ENCODE peak calls at places on chromosomes 4 and X, in five cellular contexts. Z is left lung, A is hepatocyte, F is fibroblast of lung, L is breast epithelium. C is an unnamed sample.

GRCh38 chr4:53716471-53717063 is 125.3 kb upstream of the LNX1 start:
- DNase-seq in A (no peak), Z (no peak), L (no peak), F (peak; percentile 21), C (no peak)

GRCh38 chr4:120025516-120025915 is 41.1 kb downstream of the MAD2L1 start:
- DNase-seq in A (no peak), Z (no peak), L (no peak), F (peak; percentile 33), C (no peak)

GRCh38 chr4:2281575-2282343 is 19.9 kb upstream of the MXD4 start:
- DNase-seq in Z (peak; percentile 44), L (no peak), A (no peak), F (no peak), C (no peak)

GRCh38 chr4:184406915-184407314 is 67.4 kb downstream of the IRF2 start:
- DNase-seq in F (no peak), A (no peak), L (peak; percentile 36), Z (no peak), C (no peak)

GRCh38 chr4:127967141-127967775 is 2.1 kb downstream of the ABHD18 start:
- DNase-seq in Z (no peak), A (no peak), F (peak; percentile 13), L (no peak), C (no peak)

GRCh38 chr4:76690906-76691275 is 207.1 kb downstream of the SOWAHB start:
- DNase-seq in Z (no peak), F (peak; percentile 57), L (no peak), A (no peak), C (no peak)

GRCh38 chr4:79987401-79987800 is 85.6 kb downstream of the ANTXR2 start:
- DNase-seq in Z (no peak), L (no peak), F (no peak), A (no peak), C (no peak)

GRCh38 chrX:42934020-42934701 is 156.2 kb upstream of the PPP1R2C start:
- DNase-seq in F (no peak), L (no peak), A (no peak), Z (no peak), C (no peak)

GRCh38 chr4:184732126-184732525 is 1.8 kb downstream of the CENPU start:
- DNase-seq in L (no peak), Z (no peak), A (no peak), F (no peak), C (peak; percentile 74)

GRCh38 chrX:122203399-122203798 is 980.7 kb upstream of the GRIA3 start:
- DNase-seq in F (no peak), L (no peak), Z (no peak), A (no peak), C (no peak)

GRCh38 chrX:121642415-121642814 is 595.0 kb downstream of the GLUD2 start:
- DNase-seq in L (no peak), Z (no peak), F (no peak), A (no peak), C (peak; percentile 4)

GRCh38 chr4:175637762-175638161 is 174.3 kb downstream of the GPM6A start:
- DNase-seq in L (no peak), Z (no peak), F (no peak), A (no peak), C (no peak)

GRCh38 chr4:76301068-76301774 is 5.3 kb upstream of the STBD1 start:
- DNase-seq in F (peak; percentile 83), Z (no peak), A (peak; percentile 77), L (no peak), C (peak; percentile 64)

GRCh38 chrX:21735038-21735752 is 22.7 kb downstream of the SMPX start:
- DNase-seq in L (no peak), A (no peak), F (peak; percentile 64), Z (no peak), C (no peak)

GRCh38 chrX:55335296-55335695 is 70.6 kb upstream of the PAGE3 start:
- DNase-seq in A (no peak), L (no peak), Z (no peak), F (no peak), C (no peak)

GRCh38 chr4:61011051-61011450 is 189.1 kb upstream of the ADGRL3 start:
- DNase-seq in Z (no peak), L (no peak), A (no peak), F (peak; percentile 45), C (no peak)

GRCh38 chrX:74420194-74421035 is 878 bp upstream of the SLC16A2 start:
- DNase-seq in F (peak; percentile 56), L (peak; percentile 49), A (peak; percentile 67), Z (peak; percentile 79), C (peak; percentile 42)

GRCh38 chr4:26601204-26601603 is 17.3 kb downstream of the TBC1D19 start:
- DNase-seq in F (no peak), Z (no peak), A (no peak), L (no peak), C (no peak)

GRCh38 chr4:13599159-13599558 is 28.4 kb downstream of the BOD1L1 start:
- DNase-seq in A (no peak), Z (no peak), F (no peak), L (no peak), C (no peak)

GRCh38 chr4:145289403-145290076 is 109.2 kb upstream of the OTUD4 start:
- DNase-seq in Z (no peak), F (no peak), L (no peak), A (no peak), C (no peak)

GRCh38 chr4:20684852-20685763 is 15.2 kb upstream of the PACRGL start:
- DNase-seq in A (peak; percentile 35), Z (no peak), F (peak; percentile 56), L (no peak), C (peak; percentile 11)

GRCh38 chr4:105956566-105956965 is 61.3 kb downstream of the NPNT start:
- DNase-seq in L (no peak), F (peak; percentile 14), A (no peak), Z (no peak), C (no peak)

GRCh38 chrX:131747173-131747572 is 203.3 kb downstream of the OR13H1 start:
- DNase-seq in F (no peak), A (no peak), Z (no peak), L (peak; percentile 79), C (no peak)

GRCh38 chrX:153935326-153935851 is 552 bp upstream of the NAA10 start:
- DNase-seq in F (no peak), A (no peak), L (no peak), Z (no peak), C (no peak)

GRCh38 chrX:129925305-129926092 is 19.5 kb downstream of the UTP14A start:
- DNase-seq in A (peak; percentile 82), F (peak; percentile 86), L (peak; percentile 48), Z (no peak), C (no peak)

GRCh38 chrX:51814066-51814465 is 70.8 kb downstream of the GSPT2 start:
- DNase-seq in A (no peak), F (no peak), Z (no peak), L (no peak), C (no peak)

GRCh38 chr4:25563071-25563564 is 92.5 kb upstream of the SLC34A2 start:
- DNase-seq in F (no peak), Z (no peak), A (no peak), L (no peak), C (no peak)

GRCh38 chr4:46933686-46934085 is 24.6 kb upstream of the COX7B2 start:
- DNase-seq in A (no peak), F (no peak), Z (no peak), L (no peak), C (peak; percentile 14)

GRCh38 chr4:164357957-164358356 is 396.0 kb upstream of the SMIM31 start:
- DNase-seq in F (peak; percentile 9), Z (no peak), A (peak; percentile 28), L (no peak), C (peak; percentile 58)

GRCh38 chrX:12002876-12003275 is 135.4 kb upstream of the FRMPD4 start:
- DNase-seq in F (no peak), L (no peak), A (no peak), Z (no peak), C (no peak)

GRCh38 chrX:112642349-112642748 is 37.4 kb downstream of the LHFPL1 start:
- DNase-seq in A (peak; percentile 77), Z (no peak), F (peak; percentile 57), L (peak; percentile 18), C (peak; percentile 19)

GRCh38 chr4:110798682-110799081 is 175.8 kb upstream of the PITX2 start:
- DNase-seq in A (peak; percentile 11), Z (no peak), F (peak; percentile 15), L (no peak), C (no peak)

GRCh38 chr4:124952601-124953000 is 240.1 kb upstream of the ANKRD50 start:
- DNase-seq in Z (no peak), A (no peak), F (no peak), L (no peak), C (no peak)

GRCh38 chr4:15568814-15569213 is 86.3 kb downstream of the FBXL5 start:
- DNase-seq in Z (no peak), A (no peak), L (no peak), F (peak; percentile 23), C (no peak)
- TF ChIP-seq CTCF in Z (no peak), A (no peak), L (no peak), F (no peak), C (no peak)

DNA sequence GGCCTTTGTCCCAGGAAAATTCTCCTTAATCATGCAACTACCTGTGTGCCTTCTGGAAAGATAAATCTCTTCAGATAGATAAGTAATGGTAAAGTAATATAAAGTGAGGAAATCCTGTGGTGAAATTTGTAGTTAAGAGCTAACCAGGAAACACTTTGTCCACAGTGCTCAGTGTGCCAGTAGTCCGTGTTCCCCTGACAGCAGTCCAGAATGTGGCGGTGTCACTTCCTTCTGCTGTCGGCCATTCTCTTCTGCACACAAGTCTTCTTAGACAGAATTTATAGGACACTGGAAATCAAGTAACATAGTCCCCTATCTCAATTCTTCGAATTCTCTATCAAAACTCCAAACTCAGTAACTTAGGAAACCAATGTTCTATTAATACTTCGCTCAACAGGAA is 5.8 kb upstream of the CXXC4 start:
- DNase-seq in F (no peak), L (no peak), A (peak; percentile 19), Z (no peak), C (no peak)
- H3K27ac ChIP-seq in F (no peak overlapping the region), L (no peak overlapping the region), A (no peak overlapping the region), Z (no peak overlapping the region), C (no peak overlapping the region)

GRCh38 chr4:151582098-151582497 is 173.1 kb downstream of the FHIP1A start:
- DNase-seq in L (no peak), Z (no peak), A (no peak), F (no peak), C (no peak)
- TF ChIP-seq CTCF in L (no peak), Z (no peak), A (no peak), F (no peak), C (no peak)

GRCh38 chr4:107987916-107988762 is 1.6 kb upstream of the HADH start:
- DNase-seq in L (peak; percentile 59), Z (no peak), F (no peak), A (no peak), C (no peak)

GRCh38 chr4:107989537-107990386 is at the start of gene HADH:
- DNase-seq in A (peak; percentile 97), L (peak; percentile 95), Z (peak; percentile 98), F (peak; percentile 87), C (peak; percentile 95)

GRCh38 chr4:107989162-107989536 is 540 bp upstream of the HADH start:
- DNase-seq in Z (no peak), L (no peak), F (no peak), A (no peak), C (no peak)

GRCh38 chr4:107991945-107992625 is 2.4 kb downstream of the HADH start:
- DNase-seq in L (no peak), Z (no peak), A (no peak), F (peak; percentile 69), C (no peak)

DNA sequence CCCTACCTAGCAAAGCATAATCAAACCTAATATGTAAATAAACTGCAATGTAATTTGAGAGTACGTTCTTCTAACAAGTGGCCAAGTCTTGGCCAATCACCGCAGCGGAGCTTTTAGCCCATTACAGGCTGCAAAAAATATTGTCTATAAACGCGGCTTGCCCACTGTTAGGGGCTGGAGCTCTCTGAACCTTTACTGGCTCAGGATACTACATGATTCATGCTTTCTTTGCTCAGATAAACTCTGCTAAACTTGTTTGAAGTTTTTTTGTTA is 990 bp upstream of the HADH start:
- DNase-seq in A (no peak), Z (no peak), F (no peak), L (no peak), C (no peak)
- H3K27ac ChIP-seq in A (peak overlapping the region; percentile 43), Z (peak overlapping the region; percentile 77), F (no peak overlapping the region), L (peak overlapping the region; percentile 92), C (no peak overlapping the region)